ENCODE peak calls at places on chromosomes 1 and 21, in four cellular contexts. Z is stimulated activated CD8-positive, alpha-beta memory T cell treated with anti-CD3 and anti-CD28 coated beads, Interleukin-7, amount 100 ng/mL, for 1 hour; J is ACHN; P is HT1080. X is an unnamed sample.

GRCh38 chr1:226575436-226576390 is 27.1 kb downstream of the STUM start:
- DNase-seq in Z (no peak), J (no peak), P (no peak), X (no peak)

GRCh38 chr1:6358144-6358624 is 35.4 kb downstream of the ACOT7 start:
- DNase-seq in Z (no peak), J (no peak), P (peak; percentile 82), X (peak; percentile 97)

GRCh38 chr1:46152021-46152420 is 19.6 kb upstream of the PIK3R3 start:
- DNase-seq in Z (no peak), J (peak; percentile 37), P (peak; percentile 37), X (peak; percentile 58)

GRCh38 chr1:227921461-227922185 is 26.1 kb downstream of the WNT9A start:
- DNase-seq in Z (no peak), J (no peak), P (no peak), X (no peak)

GRCh38 chr21:45525153-45525909 is 16.9 kb downstream of the SLC19A1 start:
- DNase-seq in Z (no peak), J (no peak), P (no peak), X (no peak)

GRCh38 chr21:16302851-16303282 is 573.1 kb downstream of the USP25 start:
- DNase-seq in Z (no peak), J (no peak), P (no peak), X (peak; percentile 53)

GRCh38 chr1:81588149-81588548 is 212.6 kb upstream of the ADGRL2 start:
- DNase-seq in Z (no peak), J (no peak), P (no peak), X (no peak)

GRCh38 chr1:115337633-115338456 is at the start of gene NGF:
- DNase-seq in Z (no peak), J (peak; percentile 55), P (peak; percentile 23), X (peak; percentile 77)

GRCh38 chr21:30479259-30479658 is 908 bp downstream of the KRTAP19-1 start:
- DNase-seq in Z (no peak), J (no peak), P (no peak), X (no peak)

GRCh38 chr21:27570306-27570868 is 603.5 kb upstream of the ADAMTS5 start:
- DNase-seq in Z (no peak), J (peak; percentile 94), P (peak; percentile 88), X (peak; percentile 88)

GRCh38 chr1:191629836-191630235 is 528.4 kb upstream of the RGS18 start:
- DNase-seq in Z (no peak), J (no peak), P (no peak), X (no peak)

GRCh38 chr1:81706650-81707435 is 93.9 kb upstream of the ADGRL2 start:
- DNase-seq in Z (no peak), J (no peak), P (peak; percentile 73), X (peak; percentile 51)

GRCh38 chr1:20141466-20141865 is 2.3 kb downstream of the PLA2G2F start:
- DNase-seq in Z (no peak), J (no peak), P (no peak), X (no peak)

GRCh38 chr1:179591592-179592580 is at the start of gene TDRD5:
- DNase-seq in Z (no peak), J (no peak), P (no peak), X (no peak)

GRCh38 chr1:56133517-56134472 is 445.6 kb downstream of the PLPP3 start:
- DNase-seq in Z (no peak), J (no peak), P (no peak), X (no peak)

GRCh38 chr1:84170171-84170570 is 26.1 kb downstream of the PRKACB start:
- DNase-seq in Z (no peak), J (no peak), P (no peak), X (no peak)

GRCh38 chr21:41932191-41932575 is 21.6 kb downstream of the C2CD2 start:
- DNase-seq in Z (no peak), J (peak; percentile 86), P (peak; percentile 96), X (peak; percentile 99)

GRCh38 chr1:5886140-5886483 is 106.1 kb downstream of the NPHP4 start:
- DNase-seq in Z (no peak), J (no peak), P (no peak), X (no peak)

GRCh38 chr1:151443846-151444790 is 15.2 kb downstream of the POGZ start:
- DNase-seq in Z (no peak), J (peak; percentile 86), P (peak; percentile 80), X (peak; percentile 91)

GRCh38 chr1:223231011-223231572 is 88.0 kb upstream of the TLR5 start:
- DNase-seq in Z (no peak), J (no peak), P (no peak), X (no peak)

GRCh38 chr1:210597555-210598134 is 268.9 kb downstream of the HHAT start:
- DNase-seq in Z (no peak), J (peak; percentile 90), P (peak; percentile 92), X (peak; percentile 99)

GRCh38 chr1:21857142-21857839 is 45.2 kb downstream of the LDLRAD2 start:
- DNase-seq in Z (no peak), J (no peak), P (peak; percentile 84), X (peak; percentile 85)

GRCh38 chr1:153577624-153578051 is 12.0 kb upstream of the S100A2 start:
- DNase-seq in Z (no peak), J (no peak), P (no peak), X (no peak)

GRCh38 chr1:11560061-11560460 is 81.1 kb downstream of the DISP3 start:
- DNase-seq in Z (no peak), J (no peak), P (no peak), X (no peak)

X was measured in M059J.